ENCODE peak calls at places on chromosomes 5 and 9, in four cellular contexts. C is stomach, Y is K562, M is esophagus muscularis mucosa. P is an unnamed sample.

GRCh38 chr9:117656007-117656406 is 48.2 kb upstream of the TLR4 start:
- DNase-seq in M (no peak), C (no peak), Y (no peak), P (no peak)

GRCh38 chr5:67416986-67417385 is 220.4 kb upstream of the CD180 start:
- DNase-seq in Y (no peak), C (no peak), M (no peak), P (no peak)

GRCh38 chr5:72110401-72111013 is 3.2 kb downstream of the MAP1B start:
- DNase-seq in Y (no peak), M (no peak), C (no peak), P (no peak)

GRCh38 chr5:128252794-128253193 is 169.2 kb downstream of the SLC12A2 start:
- DNase-seq in Y (no peak), M (no peak), C (no peak), P (no peak)

GRCh38 chr5:66993448-66993847 is 203.2 kb downstream of the CD180 start:
- DNase-seq in Y (no peak), M (no peak), C (no peak), P (no peak)

GRCh38 chr5:540215-541147 is 16.2 kb upstream of the SLC9A3 start:
- DNase-seq in M (no peak), C (no peak), Y (no peak), P (no peak)

GRCh38 chr9:14165376-14166035 is 148.4 kb downstream of the NFIB start:
- DNase-seq in M (no peak), C (no peak), Y (no peak), P (no peak)

GRCh38 chr9:135471751-135472640 is 7.6 kb upstream of the PPP1R26 start:
- DNase-seq in C (no peak), Y (peak; percentile 14), M (no peak), P (no peak)

GRCh38 chr9:133921866-133922265 is 70.3 kb downstream of the VAV2 start:
- DNase-seq in C (no peak), M (no peak), Y (no peak), P (no peak)

GRCh38 chr9:504921-505821 is 290.5 kb downstream of the DOCK8 start:
- DNase-seq in Y (peak; percentile 16), M (no peak), C (peak; percentile 27), P (no peak)

GRCh38 chr5:10065428-10066000 is 184.2 kb downstream of the ATPSCKMT start:
- DNase-seq in C (no peak), M (no peak), Y (no peak), P (no peak)

GRCh38 chr9:133008824-133009223 is 22.0 kb upstream of the GTF3C5 start:
- DNase-seq in C (no peak), Y (no peak), M (no peak), P (no peak)

GRCh38 chr9:106862115-106862945 is 636 bp upstream of the ZNF462 start:
- DNase-seq in M (no peak), C (no peak), Y (no peak), P (no peak)

GRCh38 chr9:89137548-89138462 is 40.8 kb downstream of the SHC3 start:
- DNase-seq in Y (no peak), C (no peak), M (no peak), P (no peak)

GRCh38 chr9:70043689-70044449 is at the start of gene MAMDC2:
- DNase-seq in C (peak; percentile 27), Y (no peak), M (peak; percentile 92), P (no peak)

GRCh38 chr9:21770877-21771560 is 31.4 kb upstream of the MTAP start:
- DNase-seq in M (no peak), Y (no peak), C (no peak), P (no peak)

GRCh38 chr5:50967388-50968039 is 301.1 kb downstream of the PARP8 start:
- DNase-seq in C (peak; percentile 61), M (no peak), Y (no peak), P (no peak)

GRCh38 chr9:77929942-77930341 is 101.7 kb downstream of the GNAQ start:
- DNase-seq in M (no peak), Y (no peak), C (no peak), P (no peak)

GRCh38 chr5:65769539-65769938 is 47.5 kb downstream of the NLN start:
- DNase-seq in C (no peak), Y (no peak), M (peak; percentile 34), P (no peak)

GRCh38 chr5:81420039-81420667 is 26.2 kb upstream of the ACOT12 start:
- DNase-seq in Y (no peak), C (no peak), M (no peak), P (peak; percentile 85)

GRCh38 chr5:81422671-81423070 is 28.7 kb upstream of the ACOT12 start:
- DNase-seq in Y (no peak), M (no peak), C (no peak), P (peak; percentile 97)

GRCh38 chr5:81417052-81417451 is 23.1 kb upstream of the ACOT12 start:
- DNase-seq in M (no peak), C (no peak), Y (no peak), P (no peak)
- TF ChIP-seq POLR2AphosphoS5 in M (no peak), C (no peak), Y (no peak), P (no peak)

GRCh38 chr5:87282254-87282653 is 14.6 kb downstream of the RASA1 start:
- DNase-seq in C (no peak), Y (no peak), M (no peak), P (no peak)
- TF ChIP-seq CTCF in C (no peak), Y (no peak), M (no peak), P (no peak)

GRCh38 chr5:139847091-139847490 is 51.5 kb downstream of the PSD2 start:
- DNase-seq in Y (no peak), M (no peak), C (no peak), P (no peak)

GRCh38 chr5:139845846-139846681 is 50.5 kb downstream of the PSD2 start:
- DNase-seq in M (no peak), C (no peak), Y (no peak), P (no peak)

GRCh38 chr5:139848508-139849100 is 53.0 kb downstream of the PSD2 start:
- DNase-seq in C (no peak), M (no peak), Y (peak; percentile 42), P (no peak)

GRCh38 chr5:139849501-139849900 is 53.9 kb downstream of the PSD2 start:
- DNase-seq in Y (no peak), C (no peak), M (no peak), P (no peak)

DNA sequence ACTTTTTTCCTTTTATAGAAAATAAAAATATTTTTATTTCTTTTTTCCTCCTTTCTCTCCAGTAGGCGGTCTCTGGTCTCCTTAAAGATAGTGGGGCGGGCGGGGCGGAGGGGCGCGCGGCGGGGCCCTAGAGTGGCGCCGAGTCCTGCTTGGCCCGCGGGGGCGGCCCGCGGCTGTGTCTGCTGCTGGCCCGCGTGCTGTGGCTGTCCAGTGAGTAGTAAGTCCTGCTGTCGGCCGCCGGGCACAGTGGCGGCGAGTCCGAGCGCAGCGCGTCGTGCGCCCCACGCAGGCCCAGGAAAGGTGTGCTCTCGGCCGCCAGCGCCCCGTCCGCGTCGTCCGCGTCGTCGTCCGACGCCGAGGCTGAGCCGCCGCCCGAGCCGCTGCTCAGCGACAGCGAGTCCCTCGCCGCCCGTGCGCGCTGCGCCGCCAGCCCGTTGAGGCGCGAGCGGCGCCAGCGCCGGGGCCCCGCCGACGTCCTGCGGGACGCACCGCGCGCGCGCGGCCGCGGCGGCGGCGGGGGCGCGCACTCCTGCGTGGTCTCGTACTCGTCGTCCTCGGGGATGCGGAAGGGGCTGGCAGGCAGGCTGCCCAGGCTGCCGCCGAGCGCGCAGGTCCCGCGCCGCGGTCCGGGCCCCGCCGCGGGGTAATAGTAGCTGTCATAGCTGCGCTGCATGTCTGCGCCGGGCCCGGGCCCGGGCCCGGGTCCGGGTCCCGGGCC is 52.3 kb downstream of the PSD2 start:
- DNase-seq in Y (peak; percentile 73), M (no peak), C (peak; percentile 67), P (no peak)
- TF ChIP-seq POLR2AphosphoS5 in Y (no peak), M (no peak), C (no peak), P (no peak)

DNA sequence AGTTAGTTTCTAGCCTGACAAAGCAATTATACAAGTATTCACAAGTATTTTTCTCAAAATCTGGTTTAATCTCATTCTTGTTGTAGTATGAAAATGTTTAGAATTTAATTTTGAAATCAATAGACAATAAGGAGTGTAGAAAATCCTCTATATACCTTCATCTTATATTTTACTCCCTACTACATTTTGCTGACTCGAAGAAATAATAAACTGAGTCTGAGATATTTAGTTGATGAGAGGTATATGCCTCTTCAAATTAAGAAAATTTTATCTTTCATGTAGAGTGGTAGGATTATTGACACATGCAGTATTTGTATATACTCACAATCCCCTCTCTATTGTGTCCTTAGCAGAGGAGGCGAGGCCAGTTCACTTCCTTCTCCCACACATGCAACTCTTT is 477.7 kb downstream of the MAN2A1 start:
- DNase-seq in C (no peak), M (no peak), Y (no peak), P (no peak)
- TF ChIP-seq CTCF in C (no peak), M (no peak), Y (no peak), P (no peak)

P was measured in Panc1.